ENCODE peak calls at places on chromosomes 7 and 10, in five cellular contexts. K is EL, H is ovary, U is activated T-cell treated with anti-CD3 and anti-CD28 coated beads for 24 hours, S is NCI-H1092 treated with DMSO at 0.1 percent for 48 hours. E is an unnamed sample.

GRCh38 chr10:120460776-120461175 is 3.7 kb downstream of the PLPP4 start:
- DNase-seq in H (no peak), U (no peak), S (no peak), K (peak; percentile 95), E (no peak)

GRCh38 chr10:129547583-129547982 is 80.5 kb downstream of the MGMT start:
- DNase-seq in S (no peak), H (no peak), U (no peak), K (no peak), E (no peak)

GRCh38 chr7:44275146-44275545 is 50.2 kb downstream of the CAMK2B start:
- DNase-seq in S (no peak), K (no peak), U (no peak), H (no peak), E (no peak)

GRCh38 chr10:86964061-86964846 is 4.0 kb upstream of the ADIRF start:
- DNase-seq in H (peak; percentile 20), K (no peak), U (no peak), S (no peak), E (no peak)

GRCh38 chr7:75993689-75994387 is 557 bp downstream of the TMEM120A start:
- DNase-seq in H (peak; percentile 83), S (no peak), U (no peak), K (peak; percentile 59), E (peak; percentile 13)

GRCh38 chr10:43962346-43963191 is 313.9 kb upstream of the ZNF32 start:
- DNase-seq in S (no peak), H (peak; percentile 56), K (peak; percentile 49), U (no peak), E (no peak)

GRCh38 chr7:15446280-15446679 is 115.5 kb downstream of the AGMO start:
- DNase-seq in S (no peak), H (no peak), U (no peak), K (no peak), E (no peak)

GRCh38 chr7:91112902-91113321 is 151.3 kb upstream of the FZD1 start:
- DNase-seq in S (no peak), H (no peak), U (no peak), K (no peak), E (no peak)

GRCh38 chr7:102045681-102046372 is 228.4 kb downstream of the CUX1 start:
- DNase-seq in S (no peak), H (no peak), K (no peak), U (no peak), E (no peak)

GRCh38 chr7:152336754-152337368 is 98.9 kb downstream of the KMT2C start:
- DNase-seq in S (peak; percentile 70), K (peak; percentile 49), U (no peak), H (no peak), E (peak; percentile 6)

GRCh38 chr7:7761340-7761973 is 43.0 kb upstream of the RPA3 start:
- DNase-seq in H (no peak), S (peak; percentile 78), U (no peak), K (peak; percentile 59), E (peak; percentile 27)

GRCh38 chr7:151415375-151416112 is 5.7 kb upstream of the WDR86 start:
- DNase-seq in H (no peak), K (peak; percentile 15), S (peak; percentile 63), U (no peak), E (no peak)

GRCh38 chr7:47488205-47488968 is 93.5 kb downstream of the TNS3 start:
- DNase-seq in K (no peak), H (no peak), S (no peak), U (no peak), E (no peak)

GRCh38 chr7:13217762-13218161 is 530.3 kb downstream of the ARL4A start:
- DNase-seq in K (no peak), H (no peak), S (no peak), U (no peak), E (no peak)

GRCh38 chr10:127117125-127117524 is 79.3 kb downstream of the INSYN2A start:
- DNase-seq in K (peak; percentile 42), H (peak; percentile 42), S (no peak), U (no peak), E (no peak)

GRCh38 chr7:14375998-14376397 is 386.5 kb upstream of the ETV1 start:
- DNase-seq in H (no peak), U (no peak), S (no peak), K (no peak), E (no peak)

GRCh38 chr10:100828744-100829102 is 83.3 kb downstream of the PAX2 start:
- DNase-seq in S (peak; percentile 1), H (no peak), U (no peak), K (no peak), E (no peak)

GRCh38 chr10:50625663-50626062 is 1.9 kb upstream of the SGMS1 start:
- DNase-seq in K (peak; percentile 7), U (no peak), H (no peak), S (no peak), E (no peak)

GRCh38 chr10:133026171-133026570 is 61.6 kb upstream of the ADGRA1 start:
- DNase-seq in K (no peak), U (no peak), H (no peak), S (no peak), E (no peak)

GRCh38 chr10:61189912-61190311 is 245.9 kb upstream of the RHOBTB1 start:
- DNase-seq in K (no peak), S (no peak), H (no peak), U (no peak), E (no peak)

GRCh38 chr10:81179805-81180452 is 642.2 kb downstream of the SH2D4B start:
- DNase-seq in S (no peak), U (no peak), H (no peak), K (no peak), E (no peak)

GRCh38 chr7:144854839-144855424 is 19.1 kb upstream of the TPK1 start:
- DNase-seq in U (no peak), K (peak; percentile 8), S (peak; percentile 67), H (no peak), E (peak; percentile 43)

GRCh38 chr10:75014516-75015230 is 96.8 kb upstream of the SAMD8 start:
- DNase-seq in K (no peak), H (no peak), U (no peak), S (no peak), E (no peak)

GRCh38 chr7:89316584-89316983 is 521.0 kb upstream of the TEX47 start:
- DNase-seq in K (no peak), U (no peak), H (no peak), S (no peak), E (no peak)

GRCh38 chr7:95045236-95045923 is 138.0 kb downstream of the PPP1R9A start:
- DNase-seq in H (no peak), U (no peak), K (peak; percentile 31), S (peak; percentile 47), E (no peak)

GRCh38 chr10:70234668-70235447 is 1.6 kb upstream of the PPA1 start:
- DNase-seq in S (no peak), U (no peak), H (peak; percentile 74), K (peak; percentile 47), E (no peak)

GRCh38 chr7:99525713-99526440 is 21.4 kb downstream of the ZKSCAN5 start:
- DNase-seq in K (no peak), U (no peak), H (no peak), S (no peak), E (no peak)